ENCODE peak calls at places on chromosome 14, in five cellular contexts. One of them, this sample, is unnamed.
A peak's percentile ranks its signal among the peaks of the same experiment; 100 is the strongest.

GRCh38 chr14:72559227-72559626 is 334.7 kb downstream of the DPF3 start:
- DNase-seq in activated CD4-positive, CD25-positive, alpha-beta regulatory T cell treated with anti-CD3 and anti-CD28 coated beads, Interleukin-2, amount 50 U/mL, for 16 hours: no peak
- DNase-seq in kidney tubule cell: peak; percentile 58
- DNase-seq in stimulated activated CD4-positive, alpha-beta T cell treated with anti-CD3 and anti-CD28 coated beads, Interleukin-4, amount 100 ng/mL, for 24 hours: no peak
- DNase-seq in type B pancreatic cell: no peak
- DNase-seq in this sample: no peak

GRCh38 chr14:56963381-56963780 is 153.1 kb upstream of the OTX2 start:
- DNase-seq in stimulated activated CD4-positive, alpha-beta T cell treated with anti-CD3 and anti-CD28 coated beads, Interleukin-4, amount 100 ng/mL, for 24 hours: no peak
- DNase-seq in activated CD4-positive, CD25-positive, alpha-beta regulatory T cell treated with anti-CD3 and anti-CD28 coated beads, Interleukin-2, amount 50 U/mL, for 16 hours: no peak
- DNase-seq in kidney tubule cell: no peak
- DNase-seq in type B pancreatic cell: no peak
- DNase-seq in this sample: no peak

GRCh38 chr14:38040411-38040810 is 167.3 kb upstream of the SSTR1 start:
- DNase-seq in type B pancreatic cell: no peak
- DNase-seq in kidney tubule cell: no peak
- DNase-seq in stimulated activated CD4-positive, alpha-beta T cell treated with anti-CD3 and anti-CD28 coated beads, Interleukin-4, amount 100 ng/mL, for 24 hours: no peak
- DNase-seq in activated CD4-positive, CD25-positive, alpha-beta regulatory T cell treated with anti-CD3 and anti-CD28 coated beads, Interleukin-2, amount 50 U/mL, for 16 hours: no peak
- DNase-seq in this sample: no peak

GRCh38 chr14:35196571-35196970 is 74.2 kb downstream of the PRORP start:
- DNase-seq in type B pancreatic cell: no peak
- DNase-seq in kidney tubule cell: peak; percentile 59
- DNase-seq in activated CD4-positive, CD25-positive, alpha-beta regulatory T cell treated with anti-CD3 and anti-CD28 coated beads, Interleukin-2, amount 50 U/mL, for 16 hours: no peak
- DNase-seq in stimulated activated CD4-positive, alpha-beta T cell treated with anti-CD3 and anti-CD28 coated beads, Interleukin-4, amount 100 ng/mL, for 24 hours: peak; percentile 12
- DNase-seq in this sample: no peak

GRCh38 chr14:21093769-21094681 is 4.4 kb downstream of the ZNF219 start:
- DNase-seq in stimulated activated CD4-positive, alpha-beta T cell treated with anti-CD3 and anti-CD28 coated beads, Interleukin-4, amount 100 ng/mL, for 24 hours: no peak
- DNase-seq in type B pancreatic cell: no peak
- DNase-seq in kidney tubule cell: peak; percentile 88
- DNase-seq in activated CD4-positive, CD25-positive, alpha-beta regulatory T cell treated with anti-CD3 and anti-CD28 coated beads, Interleukin-2, amount 50 U/mL, for 16 hours: no peak
- DNase-seq in this sample: no peak

GRCh38 chr14:49621114-49621881 is 699 bp downstream of the MGAT2 start:
- DNase-seq in kidney tubule cell: peak; percentile 59
- DNase-seq in activated CD4-positive, CD25-positive, alpha-beta regulatory T cell treated with anti-CD3 and anti-CD28 coated beads, Interleukin-2, amount 50 U/mL, for 16 hours: peak; percentile 36
- DNase-seq in type B pancreatic cell: peak; percentile 74
- DNase-seq in stimulated activated CD4-positive, alpha-beta T cell treated with anti-CD3 and anti-CD28 coated beads, Interleukin-4, amount 100 ng/mL, for 24 hours: peak; percentile 64
- DNase-seq in this sample: no peak

GRCh38 chr14:100554082-100554677 is 33.0 kb downstream of the BEGAIN start:
- DNase-seq in stimulated activated CD4-positive, alpha-beta T cell treated with anti-CD3 and anti-CD28 coated beads, Interleukin-4, amount 100 ng/mL, for 24 hours: no peak
- DNase-seq in kidney tubule cell: peak; percentile 11
- DNase-seq in activated CD4-positive, CD25-positive, alpha-beta regulatory T cell treated with anti-CD3 and anti-CD28 coated beads, Interleukin-2, amount 50 U/mL, for 16 hours: no peak
- DNase-seq in type B pancreatic cell: no peak
- DNase-seq in this sample: no peak

GRCh38 chr14:102046337-102047278 is 40.2 kb downstream of the HSP90AA1 start:
- DNase-seq in type B pancreatic cell: no peak
- DNase-seq in kidney tubule cell: peak; percentile 60
- DNase-seq in stimulated activated CD4-positive, alpha-beta T cell treated with anti-CD3 and anti-CD28 coated beads, Interleukin-4, amount 100 ng/mL, for 24 hours: peak; percentile 16
- DNase-seq in activated CD4-positive, CD25-positive, alpha-beta regulatory T cell treated with anti-CD3 and anti-CD28 coated beads, Interleukin-2, amount 50 U/mL, for 16 hours: no peak
- DNase-seq in this sample: peak; percentile 72

GRCh38 chr14:69351385-69351784 is 46.7 kb downstream of the ERH start:
- DNase-seq in kidney tubule cell: no peak
- DNase-seq in type B pancreatic cell: no peak
- DNase-seq in stimulated activated CD4-positive, alpha-beta T cell treated with anti-CD3 and anti-CD28 coated beads, Interleukin-4, amount 100 ng/mL, for 24 hours: no peak
- DNase-seq in activated CD4-positive, CD25-positive, alpha-beta regulatory T cell treated with anti-CD3 and anti-CD28 coated beads, Interleukin-2, amount 50 U/mL, for 16 hours: no peak
- DNase-seq in this sample: no peak

GRCh38 chr14:22026527-22026926 is 352.9 kb upstream of the OR4E1 start:
- DNase-seq in activated CD4-positive, CD25-positive, alpha-beta regulatory T cell treated with anti-CD3 and anti-CD28 coated beads, Interleukin-2, amount 50 U/mL, for 16 hours: no peak
- DNase-seq in kidney tubule cell: peak; percentile 13
- DNase-seq in stimulated activated CD4-positive, alpha-beta T cell treated with anti-CD3 and anti-CD28 coated beads, Interleukin-4, amount 100 ng/mL, for 24 hours: no peak
- DNase-seq in type B pancreatic cell: no peak
- DNase-seq in this sample: no peak

GRCh38 chr14:79281244-79282199 is 929.8 kb downstream of the DIO2 start:
- DNase-seq in stimulated activated CD4-positive, alpha-beta T cell treated with anti-CD3 and anti-CD28 coated beads, Interleukin-4, amount 100 ng/mL, for 24 hours: no peak
- DNase-seq in kidney tubule cell: no peak
- DNase-seq in type B pancreatic cell: no peak
- DNase-seq in activated CD4-positive, CD25-positive, alpha-beta regulatory T cell treated with anti-CD3 and anti-CD28 coated beads, Interleukin-2, amount 50 U/mL, for 16 hours: no peak
- DNase-seq in this sample: no peak